ENCODE peak calls at places on chromosomes 7 and 10, in seven cellular contexts. L is stimulated activated CD8-positive, alpha-beta memory T cell treated with anti-CD3 and anti-CD28 coated beads, Interleukin-15, amount 100 ng/mL, for 24 hours; M is NCI-H1694; C is lung microvascular endothelial cell; V is SW 1271; P is C1 segment of cervical spinal cord; O is erythroblast. E is an unnamed sample.
A peak's percentile ranks its signal among the peaks of the same experiment; 100 is the strongest.

GRCh38 chr10:60894816-60895215 is 49.2 kb downstream of the RHOBTB1 start:
- DNase-seq in L (no peak), M (no peak), C (peak; percentile 64), V (no peak), P (no peak), O (no peak), E (no peak)

GRCh38 chr10:122219340-122219739 is 51.8 kb upstream of the BTBD16 start:
- DNase-seq in L (no peak), M (no peak), C (no peak), V (no peak), P (no peak), O (no peak), E (no peak)

GRCh38 chr7:127885843-127886242 is 145.4 kb downstream of the LRRC4 start:
- DNase-seq in L (no peak), M (peak; percentile 69), C (peak; percentile 49), V (no peak), P (no peak), O (peak; percentile 87), E (peak; percentile 68)

GRCh38 chr10:7485267-7485601 is 74.4 kb upstream of the SFMBT2 start:
- DNase-seq in L (no peak), M (no peak), C (no peak), V (no peak), P (no peak), O (no peak), E (no peak)

GRCh38 chr7:41104621-41105020 is 598.3 kb downstream of the INHBA start:
- DNase-seq in L (no peak), M (no peak), C (no peak), V (no peak), P (no peak), O (no peak), E (no peak)

GRCh38 chr7:115409682-115410426 is 488.0 kb downstream of the MDFIC start:
- DNase-seq in L (no peak), M (no peak), C (no peak), V (no peak), P (no peak), O (no peak), E (no peak)

GRCh38 chr10:78177013-78177370 is 143.3 kb downstream of the RPS24 start:
- DNase-seq in L (no peak), M (no peak), C (no peak), V (no peak), P (no peak), O (no peak), E (no peak)

GRCh38 chr10:89389254-89389653 is 3.2 kb upstream of the IFIT1 start:
- DNase-seq in L (no peak), M (no peak), C (peak; percentile 32), V (no peak), P (no peak), O (peak; percentile 33), E (no peak)

GRCh38 chr10:72316748-72317435 is 37.8 kb downstream of the DNAJB12 start:
- DNase-seq in L (no peak), M (no peak), C (peak; percentile 62), V (no peak), P (no peak), O (peak; percentile 91), E (peak; percentile 89)

GRCh38 chr10:4280481-4281206 is 495.6 kb upstream of the KLF6 start:
- DNase-seq in L (no peak), M (no peak), C (peak; percentile 80), V (no peak), P (no peak), O (no peak), E (no peak)